ENCODE peak calls at places on chromosomes 12 and 14, in five cellular contexts. L is Peyer's patch, R is right lobe of liver, U is A549, X is body of pancreas. A is an unnamed sample. For H3K4me1, the result is how much of the 10 kb centered on the place peaks cover.

GRCh38 chr12:116853507-116853906 is 27.7 kb downstream of the HRK start:
- DNase-seq in U (no peak), L (no peak), R (no peak), X (no peak), A (no peak)

GRCh38 chr12:12976366-12976765 is 23.7 kb downstream of the HEBP1 start:
- DNase-seq in U (peak), X (no peak), L (no peak), R (no peak), A (no peak)

GRCh38 chr12:60169904-60170303 is 574.1 kb downstream of the SLC16A7 start:
- DNase-seq in X (no peak), U (no peak), L (no peak), R (no peak), A (no peak)

GRCh38 chr12:123492290-123492689 is 34.4 kb downstream of the SNRNP35 start:
- DNase-seq in U (no peak), R (no peak), L (no peak), X (no peak), A (no peak)

GRCh38 chr12:92143280-92143679 is 2.4 kb downstream of the BTG1 start:
- DNase-seq in X (no peak), U (no peak), L (no peak), R (no peak), A (no peak)

GRCh38 chr12:112900298-112901145 is 6.2 kb upstream of the OAS1 start:
- DNase-seq in X (peak), R (no peak), U (peak), L (no peak), A (no peak)

GRCh38 chr12:111638576-111638975 is 39.5 kb upstream of the ATXN2 start:
- DNase-seq in R (no peak), X (no peak), U (no peak), L (no peak), A (no peak)

GRCh38 chr12:67579662-67580003 is 68.9 kb upstream of the DYRK2 start:
- DNase-seq in L (no peak), R (no peak), X (no peak), U (no peak), A (no peak)

GRCh38 chr12:14239350-14239934 is 126.0 kb upstream of the ATF7IP start:
- DNase-seq in X (no peak), U (peak), L (no peak), R (peak), A (peak)

DNA sequence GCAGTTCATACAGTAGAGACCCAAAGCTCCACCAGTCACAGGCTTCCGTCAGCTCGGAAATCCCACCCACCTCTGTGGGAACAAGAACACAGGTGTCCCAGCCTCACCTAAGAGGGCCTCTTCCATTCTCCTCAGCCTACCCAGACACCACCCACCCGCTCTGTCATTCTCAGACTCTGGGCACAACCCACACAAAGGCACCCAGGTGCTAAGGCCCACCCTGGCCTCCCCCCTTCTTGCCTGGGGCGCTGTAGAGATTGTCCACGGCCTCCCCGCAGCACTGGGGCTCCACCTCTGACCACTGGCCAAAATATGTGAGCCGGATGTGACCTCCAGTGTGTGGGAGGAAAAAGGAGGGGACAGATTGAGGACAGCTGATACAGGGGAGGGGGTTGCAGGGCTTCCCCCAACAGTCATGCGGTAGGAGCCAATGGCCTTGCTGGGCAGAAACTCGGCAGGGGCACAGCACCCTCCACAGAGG is 14.2 kb downstream of the RPS6KL1 start:
- DNase-seq in R (no peak), X (no peak), L (no peak), U (no peak), A (no peak)
- H3K4me1 ChIP-seq in R (under half), X (under half), L (under half), U (under half), A (under half)

GRCh38 chr12:20400003-20400402 is 31.7 kb downstream of the PDE3A start:
- DNase-seq in U (no peak), R (no peak), L (no peak), X (no peak), A (no peak)
- TF ChIP-seq POLR2A in U (no peak), R (no peak), L (no peak), X (no peak), A (no peak)

DNA sequence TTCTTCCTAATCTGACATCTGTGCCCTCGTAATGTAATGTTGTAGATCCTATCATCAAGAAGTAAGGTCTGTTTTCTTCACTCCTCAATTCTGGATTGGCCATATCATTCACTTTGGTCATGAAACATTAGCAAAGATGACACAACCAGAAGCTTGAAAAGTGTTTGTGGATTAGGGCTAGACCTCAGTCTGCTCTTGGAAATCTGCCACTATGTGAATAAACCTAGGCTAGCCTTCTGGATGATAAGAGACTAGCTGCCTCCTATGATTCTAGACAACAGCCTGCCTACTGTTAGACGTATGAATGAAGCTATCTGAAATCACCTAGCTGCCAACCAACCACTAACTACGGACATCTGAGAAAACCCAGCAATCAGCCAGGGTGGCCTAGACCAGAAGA is 38.7 kb upstream of the LYZ start:
- DNase-seq in L (no peak), U (no peak), R (no peak), X (no peak), A (no peak)
- H3K27ac ChIP-seq in L (no peak), U (no peak), R (no peak), X (no peak), A (no peak)

DNA sequence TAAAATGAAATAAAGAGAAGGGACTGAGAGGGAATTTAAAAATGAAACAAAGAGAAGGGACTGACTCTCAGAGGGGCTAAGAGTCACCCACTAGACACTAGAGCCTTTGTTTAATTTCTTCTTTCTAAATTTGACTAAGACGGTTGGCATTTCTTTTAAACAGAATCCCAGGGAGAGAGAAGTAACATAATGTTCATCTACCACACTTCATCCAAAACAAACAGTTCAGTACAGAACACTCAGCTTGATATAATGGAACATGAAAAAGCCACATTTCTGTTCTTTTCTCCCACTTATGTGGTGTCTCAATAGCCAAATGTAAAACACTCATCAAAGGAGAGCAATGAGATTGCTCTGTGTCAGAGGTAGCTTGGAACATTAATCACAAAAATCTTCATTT is 10.1 kb upstream of the NT5DC3 start:
- DNase-seq in R (no peak), L (no peak), U (no peak), X (no peak), A (no peak)
- H3K4me1 ChIP-seq in R (under half), L (under half), U (under half), X (under half), A (under half)

GRCh38 chr12:2004113-2004929 is at the start of gene DCP1B:
- DNase-seq in R (peak), L (peak), X (peak), U (peak), A (peak)
- TF ChIP-seq POLR2A in R (peak), L (peak), X (peak), U (peak), A (peak)

DNA sequence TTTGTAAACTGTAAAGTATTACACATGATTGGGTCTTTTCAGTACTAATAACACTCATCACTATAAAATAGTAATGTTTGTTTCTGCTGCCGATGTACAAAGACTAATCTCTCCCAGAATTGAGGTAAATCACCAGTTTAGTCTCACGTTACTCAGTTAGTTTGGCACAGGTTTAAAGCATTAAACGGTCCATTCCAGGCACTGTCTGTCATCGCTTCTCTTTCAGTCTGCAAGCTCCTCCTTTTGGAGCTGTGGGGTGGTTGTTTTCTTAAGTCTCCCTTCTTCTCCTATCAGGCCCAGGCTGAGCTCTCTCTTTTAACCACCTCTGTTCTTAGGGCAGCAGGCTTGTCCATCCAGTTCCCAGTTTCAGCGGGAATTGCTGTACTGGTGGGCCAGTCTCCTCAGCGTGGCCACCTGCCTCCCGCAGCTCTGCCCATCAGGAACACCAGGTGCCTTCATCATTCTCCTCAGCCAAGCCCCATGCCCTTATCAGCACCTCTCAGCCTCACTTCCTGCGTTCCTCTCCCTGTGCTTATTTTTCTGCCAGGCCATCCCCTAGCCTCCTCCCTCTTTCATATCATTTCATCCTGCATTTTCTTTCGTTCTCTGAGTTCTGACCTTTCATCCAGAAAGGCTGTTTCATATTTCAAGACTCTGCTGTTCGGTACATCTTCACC is 149.0 kb downstream of the TGFB3 start:
- DNase-seq in U (no peak), X (peak), R (no peak), L (no peak), A (no peak)
- H3K27ac ChIP-seq in U (no peak), X (peak), R (no peak), L (no peak), A (peak)

GRCh38 chr14:105877645-105878044 is 351.3 kb downstream of the TMEM121 start:
- DNase-seq in R (no peak), U (no peak), L (no peak), X (no peak), A (no peak)
- H3K4me1 ChIP-seq in R (under half), U (under half), L (under half), X (under half), A (under half)

DNA sequence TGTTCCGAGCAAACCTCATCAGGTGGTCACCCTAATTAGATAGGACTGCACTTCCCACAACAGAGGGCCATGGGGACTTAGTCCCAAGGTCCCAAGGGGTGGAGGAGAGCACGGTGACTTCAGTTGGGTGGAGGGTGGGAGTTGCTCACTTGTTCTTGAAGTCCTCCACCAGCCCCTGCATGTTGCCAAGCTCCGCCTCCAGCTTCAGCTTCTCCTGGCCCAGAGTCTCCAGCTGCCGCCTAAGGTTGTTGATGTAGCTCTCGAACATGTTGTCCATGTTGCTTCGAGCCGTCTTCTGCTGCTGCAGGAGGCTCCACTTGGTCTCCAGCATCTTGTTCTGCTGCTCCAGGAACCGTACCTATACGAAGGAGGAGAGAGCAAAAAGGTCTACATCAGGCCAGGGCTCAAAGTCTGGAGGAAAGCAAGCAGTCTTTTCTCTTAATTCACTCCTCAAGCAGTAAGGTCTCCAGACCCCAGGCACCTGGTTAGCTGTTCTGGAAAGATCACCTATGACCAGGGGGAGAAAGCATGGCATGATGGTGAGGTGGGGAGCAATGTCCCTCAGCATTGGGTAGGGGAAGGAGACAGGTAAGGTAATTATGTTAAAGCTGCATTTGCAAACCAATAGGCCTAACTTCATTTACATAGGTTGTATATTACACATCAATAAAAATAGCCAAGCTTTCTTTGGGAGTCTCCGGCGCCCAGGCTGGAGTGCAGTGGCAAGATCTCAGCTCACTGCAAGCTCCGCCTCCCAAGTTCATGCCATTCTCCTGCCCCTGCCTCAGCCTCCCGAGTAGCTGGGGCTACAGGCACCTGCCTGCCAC is 2.9 kb downstream of the KRT8 start:
- DNase-seq in R (no peak), U (no peak), L (no peak), X (peak), A (no peak)
- TF ChIP-seq POLR2A in R (no peak), U (no peak), L (peak), X (peak), A (no peak)

GRCh38 chr14:59739794-59740193 is 130.8 kb downstream of the RTN1 start:
- DNase-seq in R (peak), X (no peak), L (no peak), U (no peak), A (no peak)
- H3K27ac ChIP-seq in R (no peak), X (no peak), L (no peak), U (no peak), A (no peak)